ENCODE peak calls at places on chromosomes 2 and 18, in six cellular contexts. Y, R, I, T, L and V are unnamed samples.

GRCh38 chr2:143162997-143163396 is 33.8 kb downstream of the ARHGAP15 start:
- DNase-seq in Y (no peak), R (no peak), I (no peak), T (no peak), L (no peak), V (no peak)

GRCh38 chr2:101349893-101350662 is 37.2 kb downstream of the CREG2 start:
- DNase-seq in Y (no peak), R (no peak), I (no peak), T (no peak), L (no peak), V (no peak)

GRCh38 chr2:7097353-7097895 is 180.2 kb downstream of the RNF144A start:
- DNase-seq in Y (peak), R (peak), I (peak), T (peak), L (peak), V (peak)

GRCh38 chr18:57242285-57242684 is 95.4 kb downstream of the BOD1L2 start:
- DNase-seq in Y (no peak), R (peak), I (no peak), T (no peak), L (no peak), V (no peak)

GRCh38 chr2:95356821-95357700 is 45.4 kb upstream of the FAHD2A start:
- DNase-seq in Y (no peak), R (no peak), I (no peak), T (no peak), L (peak), V (no peak)

GRCh38 chr2:44680983-44681481 is 260.5 kb upstream of the SIX3 start:
- DNase-seq in Y (no peak), R (no peak), I (no peak), T (no peak), L (no peak), V (no peak)

GRCh38 chr2:71748227-71748626 is 294.9 kb downstream of the DYSF start:
- DNase-seq in Y (peak), R (no peak), I (no peak), T (no peak), L (peak), V (no peak)

GRCh38 chr2:31075936-31076590 is 62.2 kb downstream of the GALNT14 start:
- DNase-seq in Y (no peak), R (peak), I (no peak), T (no peak), L (no peak), V (no peak)

GRCh38 chr2:208320686-208321085 is 54.6 kb downstream of the PIKFYVE start:
- DNase-seq in Y (no peak), R (no peak), I (no peak), T (peak), L (no peak), V (no peak)